ENCODE peak calls at places on chromosome 13, in eight cellular contexts. S, H, J, C, W, X, M and P are unnamed samples. For H3K4me1 and H4K20me1, the result is how much of the 10 kb centered on the place peaks cover.

GRCh38 chr13:67225252-67226159 is 4.6 kb downstream of the PCDH9 start:
- DNase-seq in S (no peak), H (no peak), J (no peak), C (no peak), W (no peak), X (peak), M (no peak), P (no peak)

GRCh38 chr13:24506698-24507335 is 5.8 kb downstream of the PARP4 start:
- DNase-seq in S (no peak), H (no peak), J (no peak), C (no peak), W (peak), X (no peak), M (no peak), P (no peak)

GRCh38 chr13:53028637-53029121 is at the start of gene OLFM4:
- DNase-seq in S (no peak), H (no peak), J (no peak), C (no peak), W (peak), X (no peak), M (no peak), P (no peak)

GRCh38 chr13:28601581-28601980 is 57.3 kb upstream of the POMP start:
- DNase-seq in S (no peak), H (no peak), J (no peak), C (no peak), W (no peak), X (no peak), M (no peak), P (no peak)

GRCh38 chr13:31742102-31742695 is 2.9 kb downstream of the RXFP2 start:
- DNase-seq in S (peak), H (peak), J (no peak), C (peak), W (peak), X (peak), M (peak), P (peak)

GRCh38 chr13:60990032-60990733 is 425.5 kb downstream of the PCDH20 start:
- DNase-seq in S (no peak), H (no peak), J (no peak), C (no peak), W (peak), X (peak), M (no peak), P (peak)

GRCh38 chr13:112465251-112466131 is 89.3 kb downstream of the SPACA7 start:
- DNase-seq in S (no peak), H (no peak), J (no peak), C (no peak), W (peak), X (no peak), M (no peak), P (no peak)

GRCh38 chr13:93672996-93673395 is 446.4 kb downstream of the GPC6 start:
- DNase-seq in S (no peak), H (no peak), J (no peak), C (no peak), W (no peak), X (no peak), M (no peak), P (no peak)

GRCh38 chr13:103568314-103568713 is 502.1 kb upstream of the SLC10A2 start:
- DNase-seq in S (no peak), H (no peak), J (no peak), C (no peak), W (no peak), X (no peak), M (no peak), P (no peak)

DNA sequence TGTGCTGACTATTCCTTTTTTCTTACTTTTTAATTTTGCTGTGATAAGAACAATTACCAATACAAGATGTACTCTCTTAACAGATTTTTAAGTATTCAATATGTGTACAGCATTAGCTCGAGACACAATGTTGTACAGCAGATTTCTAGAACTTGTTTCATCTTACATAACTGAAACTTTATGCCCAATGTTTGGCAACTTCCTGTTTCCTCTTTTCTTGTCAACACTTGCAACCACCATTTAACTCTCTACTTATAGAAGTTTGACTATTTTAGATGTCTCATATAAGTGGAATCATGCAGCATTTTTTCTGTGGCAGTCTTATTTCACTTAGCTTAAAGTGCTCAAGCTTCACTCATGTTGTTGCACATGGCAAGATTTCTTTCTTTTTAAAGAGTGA is 1426.8 kb downstream of the SLITRK5 start:
- DNase-seq in S (no peak), H (no peak), J (no peak), C (no peak), W (no peak), X (no peak), M (no peak), P (no peak)
- TF ChIP-seq CTCF in S (no peak), H (no peak), J (no peak), C (no peak), W (no peak), X (no peak), M (no peak), P (no peak)

GRCh38 chr13:83878691-83879410 is 3.4 kb downstream of the SLITRK1 start:
- DNase-seq in S (no peak), H (no peak), J (no peak), C (no peak), W (peak), X (peak), M (no peak), P (no peak)
- H3K4me1 ChIP-seq in S (under half), H (under half), J (under half), C (under half), W (under half), X (under half), M (under half), P (under half)

DNA sequence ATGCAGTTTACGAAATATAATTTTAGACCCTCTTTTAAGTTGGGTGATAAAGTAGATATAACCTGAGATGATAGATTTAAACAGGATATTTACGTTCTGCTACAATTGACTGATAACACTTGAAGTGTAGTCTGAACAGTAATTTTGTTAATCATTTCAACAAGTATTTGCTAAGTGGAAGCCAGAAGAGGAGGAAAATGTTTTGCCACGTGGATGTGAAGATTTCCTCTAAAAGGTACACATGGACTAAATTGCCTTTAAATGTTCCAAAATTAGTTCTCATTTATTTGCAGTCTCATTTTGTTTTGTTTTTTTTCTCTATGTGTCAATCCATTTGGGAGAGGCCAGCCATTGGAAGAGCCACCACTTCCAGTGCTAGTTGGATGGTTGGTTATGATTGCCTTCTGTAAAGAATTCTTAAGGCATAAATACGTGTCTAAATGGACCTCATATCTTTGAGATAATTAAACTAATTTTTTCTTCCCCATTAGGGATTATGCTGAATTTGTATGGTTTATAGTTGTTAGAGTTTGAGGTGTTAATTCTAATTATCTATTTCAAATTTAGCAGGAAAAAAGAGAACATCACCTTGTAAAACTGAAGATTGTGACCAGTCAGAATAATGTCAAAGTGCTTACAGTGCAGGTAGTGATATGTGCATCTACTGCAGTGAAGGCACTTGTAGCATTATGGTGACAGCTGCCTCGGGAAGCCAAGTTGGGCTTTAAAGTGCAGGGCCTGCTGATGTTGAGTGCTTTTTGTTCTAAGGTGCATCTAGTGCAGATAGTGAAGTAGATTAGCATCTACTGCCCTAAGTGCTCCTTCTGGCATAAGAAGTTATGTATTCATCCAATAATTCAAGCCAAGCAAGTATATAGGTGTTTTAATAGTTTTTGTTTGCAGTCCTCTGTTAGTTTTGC is 2.8 kb downstream of the MIR17HG start:
- DNase-seq in S (no peak), H (no peak), J (no peak), C (no peak), W (no peak), X (no peak), M (no peak), P (peak)
- H4K20me1 ChIP-seq in S (under half), H (under half), J (under half), C (under half), W (half or more), X (half or more), M (half or more), P (half or more)

DNA sequence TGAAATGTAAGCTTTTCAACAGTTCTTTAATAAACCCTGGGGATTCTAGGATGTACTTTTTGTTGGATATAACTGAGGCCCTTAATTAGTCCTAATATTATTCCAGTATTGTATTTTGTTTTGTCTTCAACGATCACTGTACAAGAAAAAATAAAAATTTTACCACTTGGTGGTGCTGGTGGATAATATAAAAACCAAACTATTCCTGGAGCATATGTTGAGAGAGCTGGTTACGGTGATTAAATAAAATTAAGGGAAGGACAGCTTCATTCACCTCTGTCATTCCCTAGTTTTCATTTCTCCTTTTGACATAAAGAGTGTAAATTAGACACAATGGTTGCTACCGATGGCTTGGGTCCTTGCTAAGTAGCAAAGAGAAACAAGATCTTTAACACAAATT is 598.6 kb upstream of the PCDH20 start:
- DNase-seq in S (peak), H (peak), J (no peak), C (no peak), W (peak), X (no peak), M (no peak), P (peak)
- TF ChIP-seq CTCF in S (no peak), H (no peak), J (no peak), C (no peak), W (peak), X (peak), M (no peak), P (peak)

GRCh38 chr13:107296804-107297203 is 728.9 kb upstream of the ARGLU1 start:
- DNase-seq in S (peak), H (peak), J (no peak), C (no peak), W (no peak), X (no peak), M (no peak), P (no peak)

GRCh38 chr13:107305178-107305577 is 737.2 kb upstream of the ARGLU1 start:
- DNase-seq in S (no peak), H (no peak), J (no peak), C (no peak), W (no peak), X (no peak), M (no peak), P (no peak)

GRCh38 chr13:107295391-107296157 is 727.6 kb upstream of the ARGLU1 start:
- DNase-seq in S (no peak), H (no peak), J (no peak), C (no peak), W (no peak), X (no peak), M (no peak), P (no peak)

GRCh38 chr13:107301724-107302374 is 733.9 kb upstream of the ARGLU1 start:
- DNase-seq in S (no peak), H (peak), J (no peak), C (no peak), W (peak), X (peak), M (no peak), P (no peak)

GRCh38 chr13:107299717-107300116 is 731.8 kb upstream of the ARGLU1 start:
- DNase-seq in S (no peak), H (no peak), J (no peak), C (no peak), W (no peak), X (no peak), M (no peak), P (no peak)
- H3K4me1 ChIP-seq in S (under half), H (under half), J (under half), C (under half), W (under half), X (under half), M (under half), P (under half)

DNA sequence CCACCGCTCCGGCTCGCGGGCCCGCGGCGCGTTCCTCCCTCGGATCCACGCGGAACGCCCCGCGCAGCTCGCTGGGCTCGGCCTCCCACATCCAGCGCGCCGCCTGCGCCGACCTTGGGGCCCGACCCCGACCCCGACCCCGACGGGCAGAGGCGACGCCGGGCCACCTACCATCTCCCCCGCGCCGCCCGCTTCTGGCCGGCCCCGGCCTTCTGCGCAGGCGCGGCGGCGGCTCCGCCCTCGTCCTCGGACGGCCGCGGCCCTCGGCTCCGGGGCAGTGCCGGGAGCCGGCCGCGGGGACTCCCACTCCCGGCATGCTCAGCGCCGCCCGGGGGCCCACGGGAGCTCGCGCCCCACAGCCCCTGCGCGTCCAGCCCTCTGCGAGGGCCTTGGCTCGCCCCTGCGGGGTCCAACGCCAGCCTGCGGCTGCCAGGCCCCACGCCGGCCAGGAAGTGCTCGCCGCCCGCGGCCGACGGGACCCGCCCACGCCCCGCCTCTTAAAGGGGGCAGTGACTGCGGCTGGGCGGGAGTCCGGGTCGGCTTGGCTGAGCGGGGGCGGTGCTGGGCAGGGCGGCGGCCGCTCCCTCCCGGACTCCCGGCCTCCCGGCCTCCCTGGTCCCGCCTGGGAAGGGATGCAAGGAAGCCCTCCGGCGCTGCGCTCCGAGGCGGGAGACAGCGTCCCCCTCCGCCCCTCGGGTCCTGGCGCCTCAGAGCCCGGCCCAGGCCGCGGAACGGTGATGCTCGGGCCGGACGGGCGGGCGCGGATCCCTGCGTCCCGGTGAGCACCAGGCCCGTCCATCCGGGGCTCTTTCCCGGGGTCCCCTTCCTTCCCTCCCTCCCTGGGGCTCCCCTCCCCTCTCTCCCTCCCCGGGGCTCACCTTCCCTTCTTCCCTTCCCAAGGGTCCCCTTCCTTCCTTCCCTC is at the start of gene DCUN1D2:
- DNase-seq in S (peak), H (peak), J (peak), C (peak), W (peak), X (peak), M (peak), P (peak)
- H4K20me1 ChIP-seq in S (half or more), H (under half), J (under half), C (under half), W (under half), X (half or more), M (under half), P (under half)

DNA sequence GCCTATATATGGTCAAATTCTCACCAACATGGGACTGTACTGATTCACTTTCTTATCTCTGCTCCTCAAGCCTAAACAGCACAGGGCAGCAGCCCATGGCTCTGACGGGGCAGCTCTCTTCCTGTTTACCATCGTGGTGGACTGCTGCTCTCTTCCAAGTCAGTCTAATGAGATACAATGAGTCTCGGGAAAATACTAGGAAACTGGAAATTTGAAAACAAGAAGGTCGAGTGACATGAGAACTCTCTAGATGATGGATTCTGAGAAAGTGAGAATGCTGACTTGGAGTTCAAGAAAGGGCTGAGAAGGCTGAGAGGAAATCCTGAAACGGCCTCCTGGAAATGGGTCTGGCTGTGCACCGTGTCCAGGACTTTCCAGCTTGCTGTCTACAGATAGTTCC is 122.8 kb upstream of the ARGLU1 start:
- DNase-seq in S (no peak), H (no peak), J (no peak), C (no peak), W (no peak), X (no peak), M (no peak), P (no peak)
- TF ChIP-seq CTCF in S (no peak), H (no peak), J (no peak), C (no peak), W (no peak), X (no peak), M (no peak), P (no peak)

GRCh38 chr13:98217597-98217996 is 40.5 kb upstream of the RNF113B start:
- DNase-seq in S (no peak), H (no peak), J (no peak), C (no peak), W (no peak), X (no peak), M (no peak), P (no peak)
- H3K4me1 ChIP-seq in S (half or more), H (half or more), J (under half), C (under half), W (under half), X (under half), M (under half), P (under half)